ENCODE peak calls at places on chromosomes 7 and 10, in six cellular contexts. I is Peyer's patch; D is tibial nerve; V is stomach; W is CD8-positive, alpha-beta T cell; J is naive thymus-derived CD4-positive, alpha-beta T cell. Q is an unnamed sample.

GRCh38 chr10:88926484-88927249 is 25.9 kb downstream of the ACTA2 start:
- DNase-seq in I (no peak), D (peak; percentile 57), V (no peak), W (no peak), J (no peak), Q (no peak)

GRCh38 chr7:11607676-11608075 is 224.3 kb downstream of the THSD7A start:
- DNase-seq in I (no peak), D (no peak), V (peak; percentile 57), W (no peak), J (no peak), Q (no peak)

GRCh38 chr7:151794508-151795167 is 82.3 kb downstream of the PRKAG2 start:
- DNase-seq in I (no peak), D (no peak), V (no peak), W (no peak), J (no peak), Q (no peak)

GRCh38 chr7:20514364-20514763 is 101.1 kb upstream of the ABCB5 start:
- DNase-seq in I (no peak), D (peak; percentile 50), V (peak; percentile 42), W (no peak), J (no peak), Q (no peak)

GRCh38 chr7:151598045-151598444 is 78.3 kb upstream of the RHEB start:
- DNase-seq in I (no peak), D (no peak), V (no peak), W (no peak), J (no peak), Q (no peak)

GRCh38 chr10:1294748-1295147 is 238.6 kb downstream of the WDR37 start:
- DNase-seq in I (no peak), D (no peak), V (no peak), W (no peak), J (no peak), Q (no peak)

GRCh38 chr10:13834581-13835286 is 248.0 kb downstream of the PRPF18 start:
- DNase-seq in I (peak; percentile 52), D (peak; percentile 49), V (peak; percentile 60), W (no peak), J (no peak), Q (no peak)

GRCh38 chr10:114876602-114877300 is 55.2 kb downstream of the FHIP2A start:
- DNase-seq in I (peak; percentile 77), D (peak; percentile 46), V (peak; percentile 62), W (peak; percentile 2), J (no peak), Q (peak; percentile 33)

GRCh38 chr10:24643679-24644209 is 79.9 kb downstream of the ARHGAP21 start:
- DNase-seq in I (peak; percentile 62), D (no peak), V (no peak), W (no peak), J (no peak), Q (no peak)

GRCh38 chr7:44072364-44073231 is 7.2 kb upstream of the PGAM2 start:
- DNase-seq in I (peak; percentile 86), D (peak; percentile 81), V (peak; percentile 65), W (peak; percentile 25), J (no peak), Q (no peak)

GRCh38 chr7:44073664-44074348 is 8.4 kb upstream of the PGAM2 start:
- DNase-seq in I (peak; percentile 93), D (peak; percentile 48), V (peak; percentile 93), W (peak; percentile 41), J (peak; percentile 41), Q (peak; percentile 49)

GRCh38 chr7:44076101-44076895 is 6.0 kb downstream of the POLM start:
- DNase-seq in I (peak; percentile 78), D (no peak), V (peak; percentile 84), W (no peak), J (no peak), Q (no peak)

GRCh38 chr7:44075296-44076075 is 6.8 kb downstream of the POLM start:
- DNase-seq in I (no peak), D (no peak), V (no peak), W (no peak), J (no peak), Q (no peak)

GRCh38 chr7:44074349-44074695 is 8.0 kb downstream of the POLM start:
- DNase-seq in I (no peak), D (no peak), V (no peak), W (no peak), J (no peak), Q (no peak)
- H3K36me3 ChIP-seq in I (no peaks in the 10 kb centered on the region), D (no peaks in the 10 kb centered on the region), V (peaks cover 45% of the 10 kb centered on the region), W (peaks cover 55% of the 10 kb centered on the region), J (peaks cover 15% of the 10 kb centered on the region), Q (peaks cover 41% of the 10 kb centered on the region)

GRCh38 chr7:35015346-35015859 is 21.9 kb downstream of the DPY19L1 start:
- DNase-seq in I (no peak), D (no peak), V (no peak), W (no peak), J (no peak), Q (no peak)
- H3K36me3 ChIP-seq in I (no peaks in the 10 kb centered on the region), D (no peaks in the 10 kb centered on the region), V (no peaks in the 10 kb centered on the region), W (no peaks in the 10 kb centered on the region), J (no peaks in the 10 kb centered on the region), Q (no peaks in the 10 kb centered on the region)

GRCh38 chr7:156962145-156962544 is 12.6 kb downstream of the NOM1 start:
- DNase-seq in I (no peak), D (no peak), V (no peak), W (no peak), J (no peak), Q (no peak)

GRCh38 chr7:156964971-156965370 is 15.5 kb downstream of the NOM1 start:
- DNase-seq in I (no peak), D (no peak), V (no peak), W (no peak), J (no peak), Q (no peak)

GRCh38 chr7:156962897-156963296 is 13.4 kb downstream of the NOM1 start:
- DNase-seq in I (no peak), D (no peak), V (no peak), W (no peak), J (no peak), Q (no peak)

GRCh38 chr7:156966387-156966786 is 16.9 kb downstream of the NOM1 start:
- DNase-seq in I (no peak), D (no peak), V (no peak), W (no peak), J (no peak), Q (no peak)

DNA sequence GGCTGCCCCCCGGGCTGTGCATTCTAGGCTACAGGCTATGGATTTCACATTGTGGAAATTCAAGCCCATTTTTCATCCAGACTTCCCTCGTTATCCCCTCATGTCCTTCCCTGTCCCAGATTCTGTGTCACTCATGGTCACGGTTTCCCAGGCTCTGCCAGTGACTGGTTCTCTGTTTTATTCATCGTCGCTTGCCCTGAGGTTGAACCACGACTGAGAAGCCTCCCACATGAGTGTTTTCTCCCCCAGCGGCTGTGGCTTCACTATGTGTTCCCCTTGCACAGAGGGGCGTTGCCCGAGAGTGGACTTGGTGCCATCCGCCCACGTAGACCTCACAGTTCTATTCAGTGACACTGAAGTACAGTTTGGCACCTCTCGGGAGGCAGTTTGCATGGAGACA is 14.0 kb downstream of the NOM1 start:
- DNase-seq in I (no peak), D (no peak), V (no peak), W (no peak), J (no peak), Q (no peak)
- H3K36me3 ChIP-seq in I (no peaks in the 10 kb centered on the region), D (peaks cover 6% of the 10 kb centered on the region), V (peaks cover 63% of the 10 kb centered on the region), W (peaks cover 79% of the 10 kb centered on the region), J (peaks cover 2% of the 10 kb centered on the region), Q (peaks cover 45% of the 10 kb centered on the region)

GRCh38 chr10:38027992-38028391 is 17.5 kb downstream of the ZNF33A start:
- DNase-seq in I (no peak), D (no peak), V (no peak), W (no peak), J (no peak), Q (no peak)
- H3K36me3 ChIP-seq in I (no peaks in the 10 kb centered on the region), D (no peaks in the 10 kb centered on the region), V (peaks cover 20% of the 10 kb centered on the region), W (peaks cover 13% of the 10 kb centered on the region), J (no peaks in the 10 kb centered on the region), Q (peaks cover 6% of the 10 kb centered on the region)

GRCh38 chr7:778271-778967 is 51.3 kb upstream of the PRKAR1B start:
- DNase-seq in I (no peak), D (no peak), V (no peak), W (no peak), J (no peak), Q (no peak)

GRCh38 chr7:777679-778078 is 50.6 kb upstream of the PRKAR1B start:
- DNase-seq in I (no peak), D (no peak), V (no peak), W (no peak), J (no peak), Q (no peak)

GRCh38 chr7:776992-777520 is 50.0 kb upstream of the PRKAR1B start:
- DNase-seq in I (no peak), D (no peak), V (no peak), W (no peak), J (no peak), Q (no peak)

GRCh38 chr7:774161-775109 is 47.4 kb upstream of the PRKAR1B start:
- DNase-seq in I (peak; percentile 76), D (peak; percentile 41), V (peak; percentile 72), W (peak; percentile 56), J (peak; percentile 58), Q (peak; percentile 56)

DNA sequence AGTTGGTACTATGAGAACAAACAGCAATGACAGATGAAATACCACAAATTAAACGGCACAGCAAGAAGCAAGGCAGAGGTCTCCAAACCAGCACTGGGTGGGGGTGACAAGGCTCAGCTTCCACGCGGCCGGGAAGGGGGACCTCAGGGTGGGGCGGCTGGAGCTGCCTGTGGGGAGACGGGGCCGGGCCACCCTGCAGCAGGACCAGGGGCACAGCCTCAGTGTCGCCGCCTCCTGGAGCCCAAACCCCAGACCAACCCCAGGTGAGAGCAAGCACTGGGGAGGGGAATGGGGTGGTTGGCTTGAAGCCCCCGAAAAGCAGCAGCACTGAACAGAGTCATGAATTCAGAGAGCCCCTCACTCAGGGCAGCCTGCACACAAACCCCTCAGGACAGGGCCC is 49.3 kb upstream of the PRKAR1B start:
- DNase-seq in I (no peak), D (no peak), V (no peak), W (no peak), J (no peak), Q (no peak)
- H3K36me3 ChIP-seq in I (no peaks in the 10 kb centered on the region), D (no peaks in the 10 kb centered on the region), V (no peaks in the 10 kb centered on the region), W (no peaks in the 10 kb centered on the region), J (no peaks in the 10 kb centered on the region), Q (peaks cover 3% of the 10 kb centered on the region)

DNA sequence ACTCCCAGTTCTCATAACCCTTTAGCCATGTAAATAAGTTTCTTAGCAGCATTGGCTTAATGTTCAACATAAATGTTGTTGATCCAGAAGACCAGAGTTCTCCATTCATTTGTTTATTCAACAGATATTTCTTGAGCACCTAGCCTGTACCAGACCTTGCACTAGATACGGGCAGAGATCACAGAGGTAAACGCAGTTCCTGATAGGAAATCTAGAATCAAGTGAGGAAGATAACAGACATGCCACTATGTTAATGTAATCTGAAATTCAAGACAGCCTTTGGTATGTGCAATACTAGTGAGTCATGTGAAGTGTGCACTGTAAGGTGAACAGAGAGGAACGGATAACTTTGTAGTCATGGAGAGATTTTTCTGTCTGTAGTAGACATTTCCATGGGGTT is 3.0 kb downstream of the BUB3 start:
- DNase-seq in I (no peak), D (no peak), V (no peak), W (no peak), J (no peak), Q (no peak)
- H3K36me3 ChIP-seq in I (no peaks in the 10 kb centered on the region), D (no peaks in the 10 kb centered on the region), V (peaks cover 11% of the 10 kb centered on the region), W (peaks cover 18% of the 10 kb centered on the region), J (peaks cover 17% of the 10 kb centered on the region), Q (peaks cover 4% of the 10 kb centered on the region)

DNA sequence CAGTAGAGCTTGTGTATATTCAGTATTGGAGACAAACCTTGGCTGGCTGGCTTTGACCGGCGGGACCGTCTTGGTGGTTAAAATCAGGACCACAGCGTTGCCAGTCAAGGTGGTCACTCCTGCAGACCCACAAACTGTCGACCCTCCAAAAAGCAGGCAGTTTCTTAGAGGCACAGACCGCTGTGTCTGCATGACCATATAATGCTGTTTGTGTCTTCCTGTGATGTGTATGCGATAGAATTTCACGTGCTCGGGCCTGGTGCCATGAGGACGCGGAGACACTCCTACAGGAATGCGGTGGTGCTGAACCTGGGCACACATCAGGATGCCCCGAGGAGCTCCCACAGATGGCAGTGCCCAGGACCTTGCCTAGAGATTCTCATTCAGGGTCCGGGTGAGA is 34.8 kb downstream of the BNIP3 start:
- DNase-seq in I (no peak), D (no peak), V (peak; percentile 18), W (no peak), J (no peak), Q (no peak)
- H3K36me3 ChIP-seq in I (no peaks in the 10 kb centered on the region), D (peaks cover 6% of the 10 kb centered on the region), V (peaks cover 61% of the 10 kb centered on the region), W (peaks cover 40% of the 10 kb centered on the region), J (no peaks in the 10 kb centered on the region), Q (peaks cover 33% of the 10 kb centered on the region)

Q was measured in GM06990.